ENCODE peak calls at places on chromosomes 13 and 19, in seven cellular contexts. V is K562, J is HCT116, M is HepG2, U is H1, K is GM12878, L is SK-N-SH. H is an unnamed sample.

GRCh38 chr19:54804101-54804500 is 691 bp downstream of the KIR2DL4 start:
- DNase-seq in M (no peak), K (no peak), L (no peak), V (no peak), J (no peak), U (no peak), H (no peak)

GRCh38 chr13:73230714-73231113 is 171.9 kb downstream of the KLF5 start:
- DNase-seq in L (no peak), M (no peak), K (no peak), V (no peak), J (no peak), U (no peak), H (no peak)

GRCh38 chr19:38725469-38726283 is 18.6 kb downstream of the CAPN12 start:
- DNase-seq in M (no peak), J (no peak), L (no peak), K (no peak), V (no peak), U (no peak), H (no peak)

GRCh38 chr19:913080-913748 is at the start of gene R3HDM4:
- DNase-seq in J (no peak), K (no peak), L (peak; percentile 96), U (peak; percentile 82), M (no peak), V (peak; percentile 69), H (no peak)

GRCh38 chr13:46232281-46232680 is 20.6 kb downstream of the LRRC63 start:
- DNase-seq in U (no peak), M (no peak), L (no peak), J (no peak), V (no peak), K (no peak), H (no peak)

GRCh38 chr13:99065250-99066015 is 87.6 kb upstream of the DOCK9 start:
- DNase-seq in V (no peak), J (no peak), K (no peak), L (no peak), M (no peak), U (no peak), H (no peak)

GRCh38 chr13:63901630-63902029 is 2486.0 kb upstream of the PCDH20 start:
- DNase-seq in U (no peak), L (no peak), M (peak; percentile 8), V (no peak), J (no peak), K (no peak), H (no peak)

GRCh38 chr13:20969182-20969581 is 66.6 kb upstream of the XPO4 start:
- DNase-seq in J (peak; percentile 28), M (no peak), L (no peak), V (no peak), K (peak; percentile 15), U (no peak), H (no peak)

GRCh38 chr13:89375839-89376238 is 1704.7 kb downstream of the SLITRK5 start:
- DNase-seq in V (no peak), M (no peak), L (no peak), K (no peak), J (no peak), U (no peak), H (no peak)

GRCh38 chr19:53960187-53960586 is 2.5 kb upstream of the CACNG8 start:
- DNase-seq in J (no peak), V (no peak), M (no peak), U (peak; percentile 75), K (no peak), L (peak; percentile 47), H (no peak)

GRCh38 chr19:33805313-33805712 is 8.6 kb downstream of the KCTD15 start:
- DNase-seq in J (no peak), L (no peak), V (no peak), K (no peak), U (no peak), M (no peak), H (no peak)

GRCh38 chr13:96090240-96091101 is 564 bp downstream of the HS6ST3 start:
- DNase-seq in J (no peak), U (peak; percentile 77), M (no peak), V (peak; percentile 8), K (no peak), L (peak; percentile 81), H (no peak)

GRCh38 chr13:28376604-28377003 is 118.3 kb downstream of the FLT1 start:
- DNase-seq in L (no peak), U (no peak), J (no peak), V (no peak), K (no peak), M (no peak), H (no peak)

GRCh38 chr19:1019980-1020867 is 699 bp downstream of the TMEM259 start:
- DNase-seq in L (no peak), J (no peak), U (no peak), K (no peak), M (no peak), V (peak; percentile 71), H (no peak)

GRCh38 chr19:41545547-41545946 is 30.4 kb upstream of the CEACAM21 start:
- DNase-seq in J (no peak), K (no peak), V (no peak), L (no peak), M (no peak), U (no peak), H (no peak)

GRCh38 chr13:28636677-28637317 is 22.1 kb upstream of the POMP start:
- DNase-seq in K (peak; percentile 68), J (peak; percentile 52), L (peak; percentile 64), U (peak; percentile 63), V (peak; percentile 43), M (peak; percentile 58), H (peak; percentile 25)

GRCh38 chr13:66586489-66586888 is 643.6 kb downstream of the PCDH9 start:
- DNase-seq in J (no peak), K (no peak), U (no peak), L (no peak), M (no peak), V (no peak), H (no peak)

GRCh38 chr19:47284324-47284899 is 9.7 kb downstream of the INAFM1 start:
- DNase-seq in U (peak; percentile 60), V (peak; percentile 44), L (peak; percentile 56), M (peak; percentile 53), J (no peak), K (no peak), H (peak; percentile 36)

GRCh38 chr13:112066624-112067004 is 335 bp upstream of the SOX1 start:
- DNase-seq in V (no peak), M (no peak), L (peak; percentile 49), J (no peak), U (peak; percentile 82), K (no peak), H (no peak)

DNA sequence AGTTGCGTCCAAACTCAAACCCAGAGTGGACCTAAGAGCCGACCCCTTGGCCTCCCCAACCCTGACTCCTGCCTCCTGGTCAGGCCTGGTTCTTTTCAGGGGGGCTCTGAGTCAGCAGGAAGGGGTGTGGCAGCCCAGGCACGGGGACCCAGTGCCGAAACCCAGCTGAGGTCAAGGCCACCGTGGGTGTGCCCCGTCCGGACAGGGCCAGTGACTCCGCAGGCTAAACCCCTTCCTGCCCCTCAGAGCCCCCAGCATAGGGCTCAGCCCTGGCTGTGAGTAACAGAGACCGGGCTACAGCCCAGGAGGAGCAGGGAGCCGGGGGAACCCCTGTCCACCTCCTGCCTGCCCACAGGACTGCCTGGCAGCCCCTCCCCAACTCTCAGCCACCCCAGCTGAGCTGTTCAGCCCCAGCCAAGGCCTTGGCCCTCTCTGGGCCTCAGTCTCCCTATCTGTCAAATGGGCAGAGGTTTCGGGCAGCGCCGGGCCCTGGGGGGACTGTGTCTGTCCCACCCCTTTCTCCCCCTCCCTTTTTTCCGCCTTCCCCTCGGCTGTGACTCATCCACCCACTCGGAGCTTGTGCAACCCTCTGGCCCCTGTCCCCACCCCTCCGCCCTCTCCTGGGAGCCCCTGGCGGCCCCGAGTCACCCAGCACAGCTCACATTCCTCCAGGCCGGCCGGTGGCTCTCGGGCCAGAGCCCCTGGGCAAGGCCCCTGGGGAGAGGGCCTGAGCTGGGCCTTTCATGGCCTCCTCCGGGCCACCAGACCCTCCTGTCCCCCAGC is 8.6 kb downstream of the ZBTB7A start:
- DNase-seq in L (no peak), J (peak; percentile 42), M (peak; percentile 90), U (no peak), V (peak; percentile 84), K (no peak), H (no peak)
- H3K4me1 ChIP-seq in L (peaks cover under 1% of the 10 kb centered on the region), J (peaks cover 55% of the 10 kb centered on the region), M (peaks cover 69% of the 10 kb centered on the region), U (peaks cover 24% of the 10 kb centered on the region), V (peaks cover 30% of the 10 kb centered on the region), K (peaks cover 25% of the 10 kb centered on the region), H (peaks cover 40% of the 10 kb centered on the region)

GRCh38 chr19:17001603-17002183 is 24.9 kb downstream of the CPAMD8 start:
- DNase-seq in U (peak; percentile 50), L (no peak), M (no peak), K (no peak), J (no peak), V (peak; percentile 46), H (no peak)
- TF ChIP-seq SIN3A in U (no peak), L (no peak), M (no peak), K (no peak), J (no peak), V (no peak), H (no peak)

GRCh38 chr19:7292950-7293794 is 1.0 kb downstream of the INSR start:
- DNase-seq in L (peak; percentile 66), J (no peak), K (no peak), M (peak; percentile 21), V (no peak), U (peak; percentile 61), H (no peak)

GRCh38 chr19:7292352-7292949 is 1.8 kb downstream of the INSR start:
- DNase-seq in V (no peak), J (no peak), L (no peak), M (no peak), U (no peak), K (no peak), H (no peak)

GRCh38 chr19:7294571-7295212 is 478 bp upstream of the INSR start:
- DNase-seq in K (no peak), J (peak; percentile 75), U (peak; percentile 66), V (peak; percentile 71), L (peak; percentile 86), M (peak; percentile 65), H (no peak)

GRCh38 chr19:7295912-7296486 is 1.8 kb upstream of the INSR start:
- DNase-seq in J (no peak), V (no peak), K (no peak), M (peak; percentile 7), L (no peak), U (no peak), H (no peak)

DNA sequence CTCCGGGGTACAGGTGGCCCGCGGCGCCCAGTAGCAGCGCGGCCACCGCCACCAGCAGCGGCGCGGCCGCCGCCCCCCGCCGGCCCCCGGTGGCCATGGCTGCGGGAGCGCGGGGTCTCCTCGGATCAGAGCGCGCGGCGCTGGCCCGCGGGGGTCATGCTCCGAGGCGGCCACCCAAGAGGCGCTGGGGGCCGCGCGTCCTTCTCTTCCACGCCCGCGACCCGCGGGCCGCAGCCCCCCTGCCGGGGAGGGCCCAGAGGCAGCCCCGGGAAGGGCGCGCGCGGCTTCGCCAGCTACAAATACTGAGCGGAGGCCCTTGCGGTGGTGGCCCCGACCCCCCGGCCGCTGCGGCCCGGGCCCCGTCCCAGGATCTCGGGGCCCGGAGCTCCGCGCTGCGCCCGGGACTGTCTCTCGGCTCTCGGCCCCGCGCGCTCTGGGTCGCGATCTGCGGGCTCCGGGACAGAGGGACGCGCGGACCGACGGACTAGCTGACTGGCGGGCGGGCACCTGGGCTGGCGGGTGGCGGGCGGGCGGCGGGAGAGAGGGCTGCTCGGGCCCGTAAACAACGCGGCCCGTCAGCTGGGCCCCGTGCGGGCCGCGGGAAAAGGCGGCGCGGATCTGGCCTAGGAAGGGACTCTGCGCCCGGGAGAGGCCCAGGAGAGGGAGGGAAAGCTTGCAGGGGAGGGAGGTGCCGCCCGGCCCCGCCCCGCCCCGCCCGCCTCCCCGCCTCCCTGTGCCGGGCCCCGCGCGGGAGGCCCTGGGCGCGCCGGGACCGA is at the start of gene INSR:
- DNase-seq in J (peak; percentile 75), K (peak; percentile 54), V (peak; percentile 98), L (peak; percentile 99), M (peak; percentile 83), U (peak; percentile 89), H (no peak)
- TF ChIP-seq POLR2AphosphoS5 in J (peak; percentile 85), K (no peak), V (no peak), L (no peak), M (peak; percentile 54), U (no peak), H (no peak)

GRCh38 chr19:29665215-29665825 is at the start of gene PLEKHF1:
- DNase-seq in M (peak; percentile 58), K (no peak), L (peak; percentile 98), J (peak; percentile 48), V (peak; percentile 97), U (peak; percentile 96), H (no peak)
- H3K4me1 ChIP-seq in M (peaks cover 54% of the 10 kb centered on the region), K (peaks cover 33% of the 10 kb centered on the region), L (peaks cover 27% of the 10 kb centered on the region), J (peaks cover 53% of the 10 kb centered on the region), V (peaks cover 52% of the 10 kb centered on the region), U (peaks cover 21% of the 10 kb centered on the region), H (peaks cover 60% of the 10 kb centered on the region)

H was measured in Panc1.